ENCODE peak calls at places on chromosomes 3 and 15, in ten cellular contexts. One of them, this sample, is unnamed.

GRCh38 chr15:89543389-89543788 is 31.9 kb upstream of the TICRR start:
- DNase-seq in HEK293T: no peak
- DNase-seq in astrocyte of the spinal cord: no peak
- DNase-seq in activated CD4-positive, alpha-beta memory T cell treated with anti-CD3 and anti-CD28 coated beads for 36 hours: no peak
- DNase-seq in lung microvascular endothelial cell: no peak
- DNase-seq in T-helper 2 cell: no peak
- DNase-seq in T-helper 17 cell: no peak
- DNase-seq in EL: no peak
- DNase-seq in NCI-H460: no peak
- DNase-seq in body of pancreas: no peak
- DNase-seq in this sample: no peak

GRCh38 chr15:101482526-101483371 is 6.8 kb downstream of the PCSK6 start:
- DNase-seq in HEK293T: no peak
- DNase-seq in astrocyte of the spinal cord: no peak
- DNase-seq in activated CD4-positive, alpha-beta memory T cell treated with anti-CD3 and anti-CD28 coated beads for 36 hours: no peak
- DNase-seq in lung microvascular endothelial cell: no peak
- DNase-seq in T-helper 2 cell: no peak
- DNase-seq in T-helper 17 cell: no peak
- DNase-seq in EL: no peak
- DNase-seq in NCI-H460: no peak
- DNase-seq in body of pancreas: no peak
- DNase-seq in this sample: peak

GRCh38 chr3:127157181-127157828 is 35.6 kb upstream of the PRR23E start:
- DNase-seq in HEK293T: no peak
- DNase-seq in astrocyte of the spinal cord: no peak
- DNase-seq in activated CD4-positive, alpha-beta memory T cell treated with anti-CD3 and anti-CD28 coated beads for 36 hours: no peak
- DNase-seq in lung microvascular endothelial cell: no peak
- DNase-seq in T-helper 2 cell: no peak
- DNase-seq in T-helper 17 cell: no peak
- DNase-seq in EL: no peak
- DNase-seq in NCI-H460: no peak
- DNase-seq in body of pancreas: no peak
- DNase-seq in this sample: no peak

GRCh38 chr15:32104061-32104980 is 74.0 kb downstream of the CHRNA7 start:
- DNase-seq in HEK293T: no peak
- DNase-seq in astrocyte of the spinal cord: no peak
- DNase-seq in activated CD4-positive, alpha-beta memory T cell treated with anti-CD3 and anti-CD28 coated beads for 36 hours: no peak
- DNase-seq in lung microvascular endothelial cell: no peak
- DNase-seq in T-helper 2 cell: no peak
- DNase-seq in T-helper 17 cell: no peak
- DNase-seq in EL: no peak
- DNase-seq in NCI-H460: no peak
- DNase-seq in body of pancreas: peak
- DNase-seq in this sample: no peak

GRCh38 chr3:189778340-189778950 is 147.3 kb downstream of the TP63 start:
- DNase-seq in HEK293T: no peak
- DNase-seq in astrocyte of the spinal cord: no peak
- DNase-seq in activated CD4-positive, alpha-beta memory T cell treated with anti-CD3 and anti-CD28 coated beads for 36 hours: no peak
- DNase-seq in lung microvascular endothelial cell: no peak
- DNase-seq in T-helper 2 cell: no peak
- DNase-seq in T-helper 17 cell: no peak
- DNase-seq in EL: no peak
- DNase-seq in NCI-H460: no peak
- DNase-seq in body of pancreas: no peak
- DNase-seq in this sample: no peak

GRCh38 chr3:136070334-136070733 is 104.8 kb downstream of the PPP2R3A start:
- DNase-seq in HEK293T: no peak
- DNase-seq in astrocyte of the spinal cord: peak
- DNase-seq in activated CD4-positive, alpha-beta memory T cell treated with anti-CD3 and anti-CD28 coated beads for 36 hours: no peak
- DNase-seq in lung microvascular endothelial cell: no peak
- DNase-seq in T-helper 2 cell: no peak
- DNase-seq in T-helper 17 cell: no peak
- DNase-seq in EL: peak
- DNase-seq in NCI-H460: no peak
- DNase-seq in body of pancreas: no peak
- DNase-seq in this sample: no peak

GRCh38 chr3:144590854-144591253 is 619.2 kb downstream of the DIPK2A start:
- DNase-seq in HEK293T: no peak
- DNase-seq in astrocyte of the spinal cord: peak
- DNase-seq in activated CD4-positive, alpha-beta memory T cell treated with anti-CD3 and anti-CD28 coated beads for 36 hours: no peak
- DNase-seq in lung microvascular endothelial cell: no peak
- DNase-seq in T-helper 2 cell: no peak
- DNase-seq in T-helper 17 cell: no peak
- DNase-seq in EL: peak
- DNase-seq in NCI-H460: peak
- DNase-seq in body of pancreas: no peak
- DNase-seq in this sample: no peak

GRCh38 chr15:81270188-81270587 is 53.8 kb downstream of the STARD5 start:
- DNase-seq in HEK293T: no peak
- DNase-seq in astrocyte of the spinal cord: no peak
- DNase-seq in activated CD4-positive, alpha-beta memory T cell treated with anti-CD3 and anti-CD28 coated beads for 36 hours: no peak
- DNase-seq in lung microvascular endothelial cell: no peak
- DNase-seq in T-helper 2 cell: no peak
- DNase-seq in T-helper 17 cell: no peak
- DNase-seq in EL: no peak
- DNase-seq in NCI-H460: no peak
- DNase-seq in body of pancreas: no peak
- DNase-seq in this sample: no peak

GRCh38 chr15:88748081-88748480 is 55.2 kb upstream of the ACAN start:
- DNase-seq in HEK293T: no peak
- DNase-seq in astrocyte of the spinal cord: no peak
- DNase-seq in activated CD4-positive, alpha-beta memory T cell treated with anti-CD3 and anti-CD28 coated beads for 36 hours: no peak
- DNase-seq in lung microvascular endothelial cell: no peak
- DNase-seq in T-helper 2 cell: no peak
- DNase-seq in T-helper 17 cell: no peak
- DNase-seq in EL: no peak
- DNase-seq in NCI-H460: no peak
- DNase-seq in body of pancreas: no peak
- DNase-seq in this sample: no peak

GRCh38 chr15:72515591-72516389 is 41.7 kb downstream of the ARIH1 start:
- DNase-seq in HEK293T: no peak
- DNase-seq in astrocyte of the spinal cord: peak
- DNase-seq in activated CD4-positive, alpha-beta memory T cell treated with anti-CD3 and anti-CD28 coated beads for 36 hours: no peak
- DNase-seq in lung microvascular endothelial cell: no peak
- DNase-seq in T-helper 2 cell: no peak
- DNase-seq in T-helper 17 cell: no peak
- DNase-seq in EL: peak
- DNase-seq in NCI-H460: no peak
- DNase-seq in body of pancreas: no peak
- DNase-seq in this sample: no peak

GRCh38 chr15:55250392-55250791 is 39.2 kb downstream of the RAB27A start:
- DNase-seq in HEK293T: no peak
- DNase-seq in astrocyte of the spinal cord: peak
- DNase-seq in activated CD4-positive, alpha-beta memory T cell treated with anti-CD3 and anti-CD28 coated beads for 36 hours: no peak
- DNase-seq in lung microvascular endothelial cell: no peak
- DNase-seq in T-helper 2 cell: no peak
- DNase-seq in T-helper 17 cell: no peak
- DNase-seq in EL: peak
- DNase-seq in NCI-H460: peak
- DNase-seq in body of pancreas: no peak
- DNase-seq in this sample: peak

GRCh38 chr15:48645558-48646330 is at the start of gene FBN1:
- DNase-seq in HEK293T: peak
- DNase-seq in astrocyte of the spinal cord: peak
- DNase-seq in activated CD4-positive, alpha-beta memory T cell treated with anti-CD3 and anti-CD28 coated beads for 36 hours: peak
- DNase-seq in lung microvascular endothelial cell: peak
- DNase-seq in T-helper 2 cell: no peak
- DNase-seq in T-helper 17 cell: no peak
- DNase-seq in EL: peak
- DNase-seq in NCI-H460: peak
- DNase-seq in body of pancreas: peak
- DNase-seq in this sample: peak

GRCh38 chr3:48247401-48247807 is 6.5 kb downstream of the ZNF589 start:
- DNase-seq in HEK293T: no peak
- DNase-seq in astrocyte of the spinal cord: no peak
- DNase-seq in activated CD4-positive, alpha-beta memory T cell treated with anti-CD3 and anti-CD28 coated beads for 36 hours: peak
- DNase-seq in lung microvascular endothelial cell: no peak
- DNase-seq in T-helper 2 cell: no peak
- DNase-seq in T-helper 17 cell: no peak
- DNase-seq in EL: peak
- DNase-seq in NCI-H460: no peak
- DNase-seq in body of pancreas: no peak
- DNase-seq in this sample: no peak

GRCh38 chr3:106534206-106534605 is 665.4 kb upstream of the CBLB start:
- DNase-seq in HEK293T: no peak
- DNase-seq in astrocyte of the spinal cord: peak
- DNase-seq in activated CD4-positive, alpha-beta memory T cell treated with anti-CD3 and anti-CD28 coated beads for 36 hours: peak
- DNase-seq in lung microvascular endothelial cell: no peak
- DNase-seq in T-helper 2 cell: no peak
- DNase-seq in T-helper 17 cell: peak
- DNase-seq in EL: peak
- DNase-seq in NCI-H460: no peak
- DNase-seq in body of pancreas: no peak
- DNase-seq in this sample: peak

GRCh38 chr15:68774120-68774519 is 46.6 kb downstream of the ANP32A start:
- DNase-seq in HEK293T: no peak
- DNase-seq in astrocyte of the spinal cord: no peak
- DNase-seq in activated CD4-positive, alpha-beta memory T cell treated with anti-CD3 and anti-CD28 coated beads for 36 hours: no peak
- DNase-seq in lung microvascular endothelial cell: no peak
- DNase-seq in T-helper 2 cell: no peak
- DNase-seq in T-helper 17 cell: no peak
- DNase-seq in EL: no peak
- DNase-seq in NCI-H460: no peak
- DNase-seq in body of pancreas: no peak
- DNase-seq in this sample: no peak

GRCh38 chr3:48621461-48621869 is at the start of gene TMEM89:
- DNase-seq in HEK293T: no peak
- DNase-seq in astrocyte of the spinal cord: no peak
- DNase-seq in activated CD4-positive, alpha-beta memory T cell treated with anti-CD3 and anti-CD28 coated beads for 36 hours: no peak
- DNase-seq in lung microvascular endothelial cell: no peak
- DNase-seq in T-helper 2 cell: no peak
- DNase-seq in T-helper 17 cell: no peak
- DNase-seq in EL: no peak
- DNase-seq in NCI-H460: no peak
- DNase-seq in body of pancreas: no peak
- DNase-seq in this sample: no peak

GRCh38 chr3:16888785-16889607 is 4.2 kb downstream of the PLCL2 start:
- DNase-seq in HEK293T: no peak
- DNase-seq in astrocyte of the spinal cord: no peak
- DNase-seq in activated CD4-positive, alpha-beta memory T cell treated with anti-CD3 and anti-CD28 coated beads for 36 hours: peak
- DNase-seq in lung microvascular endothelial cell: no peak
- DNase-seq in T-helper 2 cell: no peak
- DNase-seq in T-helper 17 cell: no peak
- DNase-seq in EL: no peak
- DNase-seq in NCI-H460: no peak
- DNase-seq in body of pancreas: no peak
- DNase-seq in this sample: peak

This sample was measured in small intestine.